ENCODE peak calls at places on chromosomes 1 and 21, in five cellular contexts. E is hepatocyte, B is GM23248, J is GM23338, X is HCT116. V is an unnamed sample. For H3K9me2, the result is how much of the 10 kb centered on the place peaks cover.

GRCh38 chr1:70509996-70510876 is 99.2 kb downstream of the CTH start:
- DNase-seq in E (peak), B (peak), J (peak), X (peak), V (peak)

GRCh38 chr1:86435327-86435726 is 11.4 kb downstream of the CLCA2 start:
- DNase-seq in E (no peak), B (no peak), J (no peak), X (no peak), V (no peak)

GRCh38 chr1:6923955-6924890 is 139.0 kb downstream of the CAMTA1 start:
- DNase-seq in E (no peak), B (no peak), J (no peak), X (no peak), V (no peak)

GRCh38 chr1:157367091-157367739 is 185.1 kb downstream of the FCRL5 start:
- DNase-seq in E (no peak), B (no peak), J (no peak), X (no peak), V (no peak)

GRCh38 chr1:14724234-14724633 is 125.7 kb downstream of the KAZN start:
- DNase-seq in E (no peak), B (peak), J (no peak), X (no peak), V (no peak)

GRCh38 chr1:106962591-106962990 is 93.9 kb upstream of the PRMT6 start:
- DNase-seq in E (no peak), B (peak), J (no peak), X (no peak), V (no peak)

GRCh38 chr1:167433884-167434283 is 84.4 kb downstream of the CD247 start:
- DNase-seq in E (no peak), B (no peak), J (no peak), X (no peak), V (no peak)

GRCh38 chr1:53737648-53738204 is 1.2 kb downstream of the GLIS1 start:
- DNase-seq in E (peak), B (no peak), J (peak), X (no peak), V (no peak)

GRCh38 chr1:91997607-91998195 is 32.1 kb upstream of the EPHX4 start:
- DNase-seq in E (peak), B (peak), J (peak), X (peak), V (peak)

GRCh38 chr1:227621211-227621610 is 57.9 kb downstream of the ZNF678 start:
- DNase-seq in E (no peak), B (peak), J (no peak), X (no peak), V (no peak)

GRCh38 chr1:58013237-58013636 is 533.3 kb downstream of the OMA1 start:
- DNase-seq in E (no peak), B (no peak), J (peak), X (no peak), V (no peak)

GRCh38 chr21:33870768-33871167 is 44.8 kb downstream of the ATP5PO start:
- DNase-seq in E (no peak), B (no peak), J (no peak), X (no peak), V (no peak)

GRCh38 chr1:24727490-24728214 is 17.6 kb upstream of the CLIC4 start:
- DNase-seq in E (peak), B (peak), J (no peak), X (no peak), V (peak)

GRCh38 chr1:237677979-237678378 is 212.7 kb downstream of the ZP4 start:
- DNase-seq in E (peak), B (peak), J (no peak), X (no peak), V (no peak)

GRCh38 chr1:112061852-112062451 is 72.5 kb upstream of the KCND3 start:
- DNase-seq in E (no peak), B (no peak), J (no peak), X (no peak), V (no peak)

GRCh38 chr1:190708418-190709057 is 230.9 kb upstream of the BRINP3 start:
- DNase-seq in E (no peak), B (no peak), J (no peak), X (no peak), V (no peak)

GRCh38 chr1:66380452-66381212 is 153.3 kb upstream of the SGIP1 start:
- DNase-seq in E (no peak), B (peak), J (no peak), X (no peak), V (peak)

GRCh38 chr1:201359031-201359872 is 18.2 kb downstream of the TNNT2 start:
- DNase-seq in E (no peak), B (no peak), J (no peak), X (no peak), V (no peak)

GRCh38 chr1:21175324-21175669 is 1.4 kb downstream of the EIF4G3 start:
- DNase-seq in E (peak), B (peak), J (no peak), X (no peak), V (peak)

GRCh38 chr1:100296140-100296539 is 30.1 kb downstream of the RTCA start:
- DNase-seq in E (no peak), B (no peak), J (no peak), X (no peak), V (no peak)
- H3K9me2 ChIP-seq in E (under half), B (under half), J (under half), X (under half), V (under half)

DNA sequence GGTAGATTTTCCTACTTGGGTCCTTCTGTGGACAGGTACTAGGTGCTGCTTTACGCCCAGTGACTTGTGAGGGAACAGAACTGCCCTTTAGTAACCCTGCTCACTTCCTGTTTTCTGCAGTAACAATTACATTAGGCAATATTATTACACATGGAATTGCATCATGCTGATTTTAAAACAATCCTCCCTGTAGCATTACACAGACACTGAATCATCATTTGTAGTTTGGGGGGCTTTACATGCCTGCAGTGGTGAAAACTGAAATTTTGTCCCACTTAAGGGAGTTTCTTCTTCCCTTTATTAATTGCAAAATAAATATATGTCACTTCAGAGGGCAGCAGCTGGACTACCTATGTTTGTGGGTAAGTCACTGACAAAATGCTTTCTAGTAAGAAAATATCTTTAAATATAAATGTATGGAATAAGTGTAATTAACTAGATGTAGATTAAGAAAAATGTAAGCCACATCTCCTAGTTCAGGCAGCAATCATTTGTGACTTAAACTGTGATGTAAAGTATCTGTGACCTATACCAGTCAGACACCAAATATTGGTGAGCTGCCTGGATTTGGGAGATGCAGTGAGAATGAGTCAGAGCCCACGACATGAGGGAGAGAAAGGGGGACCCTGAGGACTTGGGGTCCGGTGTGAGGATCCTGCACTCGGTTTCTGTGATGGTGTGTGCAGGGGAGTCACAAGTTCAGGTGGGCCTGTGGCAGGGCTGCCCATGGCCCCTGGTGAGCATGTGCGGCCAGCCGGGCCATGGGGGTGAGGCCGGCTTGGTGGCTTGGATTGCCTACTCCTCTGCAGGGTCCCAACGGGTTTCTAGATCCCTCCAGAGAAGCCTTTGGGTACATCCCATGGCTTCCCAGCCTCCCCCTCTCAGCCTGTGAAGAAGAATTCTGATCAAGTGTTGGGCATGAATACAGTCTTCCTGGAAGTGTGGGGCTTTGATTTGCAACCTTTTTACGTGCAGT is 19.2 kb upstream of the ABCG1 start:
- DNase-seq in E (peak), B (peak), J (no peak), X (no peak), V (peak)
- H3K9me2 ChIP-seq in E (under half), B (under half), J (under half), X (under half), V (under half)

DNA sequence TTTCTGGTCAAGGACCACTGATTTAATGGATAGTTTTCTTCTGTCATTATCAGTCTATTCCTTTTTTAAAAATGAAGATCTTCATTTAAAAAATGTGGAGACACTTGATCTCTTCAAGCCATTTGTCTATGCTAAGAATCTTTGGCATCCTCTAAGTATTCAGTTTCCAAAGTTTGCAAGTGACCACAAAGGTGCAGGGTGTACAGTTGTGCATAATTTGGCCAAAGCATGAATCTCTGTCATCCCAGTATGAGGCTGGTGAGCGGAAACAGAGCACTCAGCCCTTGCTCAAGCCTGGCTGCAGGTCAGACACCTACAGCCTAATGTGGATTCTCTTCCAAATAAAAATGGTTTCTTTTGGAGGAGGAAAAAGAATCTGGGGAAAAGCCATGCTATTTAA is 19.8 kb downstream of the PARP1 start:
- DNase-seq in E (no peak), B (no peak), J (no peak), X (no peak), V (no peak)
- H3K9me2 ChIP-seq in E (under half), B (under half), J (under half), X (under half), V (under half)

GRCh38 chr21:16302851-16303282 is 573.1 kb downstream of the USP25 start:
- DNase-seq in E (peak), B (peak), J (no peak), X (no peak), V (no peak)
- H3K9me2 ChIP-seq in E (under half), B (under half), J (under half), X (under half), V (under half)

GRCh38 chr1:51101976-51102375 is at the start of gene C1orf185:
- DNase-seq in E (no peak), B (no peak), J (no peak), X (no peak), V (no peak)
- H3K9me2 ChIP-seq in E (under half), B (under half), J (under half), X (under half), V (under half)

DNA sequence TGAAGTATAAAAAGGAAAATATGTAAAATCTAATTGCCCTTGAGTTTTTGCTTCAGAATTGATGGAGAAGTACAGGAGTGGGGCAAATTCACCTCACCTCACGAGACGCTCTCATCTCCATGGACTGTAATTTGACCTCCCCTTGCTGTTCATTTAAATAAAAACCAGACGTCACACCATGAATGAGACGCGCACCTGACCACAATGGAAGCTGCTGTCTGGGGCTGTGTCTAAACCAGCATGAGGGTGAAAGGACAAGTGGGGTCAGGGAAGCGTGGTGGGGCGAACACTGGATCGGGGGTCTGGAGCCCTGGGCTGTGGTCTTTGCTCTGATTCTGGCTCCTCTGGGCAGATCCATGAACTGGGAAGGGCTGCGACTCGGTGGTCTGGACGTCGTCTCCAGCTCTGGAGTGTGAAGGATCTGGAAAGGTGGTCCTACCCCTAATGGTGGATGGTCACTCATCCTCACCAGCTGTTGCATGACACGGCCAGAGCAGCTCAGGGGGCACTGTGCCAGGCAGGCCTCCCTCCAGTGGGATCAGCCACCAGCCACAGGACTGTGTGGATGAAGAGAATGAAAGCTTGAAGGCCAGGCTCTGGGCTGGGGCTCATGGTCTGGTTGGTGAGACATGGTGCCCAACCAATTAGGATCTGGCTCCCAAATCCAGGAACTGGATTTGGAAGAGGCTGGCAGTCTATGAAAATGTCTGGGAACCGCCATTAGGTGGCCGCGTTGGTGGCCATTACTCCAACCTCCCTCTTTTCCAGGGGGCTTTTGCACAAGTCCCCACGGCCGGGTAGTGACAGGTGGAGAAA is 728.6 kb downstream of the PTPRU start:
- DNase-seq in E (no peak), B (no peak), J (no peak), X (no peak), V (no peak)
- H3K9me2 ChIP-seq in E (under half), B (under half), J (under half), X (under half), V (under half)

GRCh38 chr1:22404486-22404885 is 47.2 kb upstream of the ZBTB40 start:
- DNase-seq in E (no peak), B (no peak), J (no peak), X (no peak), V (no peak)
- H3K9me2 ChIP-seq in E (under half), B (under half), J (under half), X (under half), V (under half)

DNA sequence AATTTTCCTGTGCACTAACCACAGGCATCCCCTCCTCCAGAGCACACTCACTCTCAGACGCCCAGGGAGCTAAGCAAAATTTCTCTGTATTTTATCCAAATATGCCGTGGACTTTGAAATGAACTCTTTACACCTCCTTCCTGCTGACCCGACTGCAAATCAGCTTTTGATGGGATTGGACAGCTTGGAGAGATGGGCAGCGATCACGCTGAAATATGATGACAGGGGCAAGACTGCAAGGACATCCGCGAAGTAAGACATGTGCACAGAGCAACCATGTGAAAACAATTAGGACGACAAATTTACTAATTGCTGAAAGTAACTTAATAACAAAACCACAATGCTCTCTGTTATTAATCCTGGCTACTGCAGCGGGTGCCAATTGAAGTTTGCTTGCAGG is 64.6 kb upstream of the CLDN14 start:
- DNase-seq in E (no peak), B (no peak), J (no peak), X (no peak), V (no peak)
- H3K9me2 ChIP-seq in E (under half), B (under half), J (under half), X (under half), V (under half)